ENCODE peak calls at places on chromosome 6, in four cellular contexts. One of them, this sample, is unnamed.

GRCh38 chr6:127606131-127606562 is 29.2 kb downstream of the C6orf58 start:
- DNase-seq in CD8-positive, alpha-beta T cell: no peak
- DNase-seq in left ventricle myocardium inferior: no peak
- DNase-seq in foreskin keratinocyte: peak; percentile 33
- DNase-seq in this sample: peak; percentile 7

GRCh38 chr6:5086294-5086890 is 1.3 kb downstream of the PPP1R3G start:
- DNase-seq in CD8-positive, alpha-beta T cell: no peak
- DNase-seq in left ventricle myocardium inferior: no peak
- DNase-seq in foreskin keratinocyte: no peak
- DNase-seq in this sample: no peak

GRCh38 chr6:149013932-149014331 is 267.1 kb downstream of the UST start:
- DNase-seq in CD8-positive, alpha-beta T cell: no peak
- DNase-seq in left ventricle myocardium inferior: no peak
- DNase-seq in foreskin keratinocyte: no peak
- DNase-seq in this sample: no peak

GRCh38 chr6:95548188-95548837 is 29.0 kb upstream of the MANEA start:
- DNase-seq in CD8-positive, alpha-beta T cell: no peak
- DNase-seq in left ventricle myocardium inferior: no peak
- DNase-seq in foreskin keratinocyte: no peak
- DNase-seq in this sample: no peak

GRCh38 chr6:133778414-133778813 is 110.5 kb upstream of the TCF21 start:
- DNase-seq in CD8-positive, alpha-beta T cell: no peak
- DNase-seq in left ventricle myocardium inferior: no peak
- DNase-seq in foreskin keratinocyte: no peak
- DNase-seq in this sample: no peak

GRCh38 chr6:35808688-35809087 is 3.5 kb downstream of the LHFPL5 start:
- DNase-seq in CD8-positive, alpha-beta T cell: no peak
- DNase-seq in left ventricle myocardium inferior: no peak
- DNase-seq in foreskin keratinocyte: no peak
- DNase-seq in this sample: no peak

GRCh38 chr6:36209606-36210005 is 13.1 kb downstream of the BRPF3 start:
- DNase-seq in CD8-positive, alpha-beta T cell: no peak
- DNase-seq in left ventricle myocardium inferior: no peak
- DNase-seq in foreskin keratinocyte: no peak
- DNase-seq in this sample: no peak

GRCh38 chr6:32086661-32087573 is 22.2 kb downstream of the TNXB start:
- DNase-seq in CD8-positive, alpha-beta T cell: no peak
- DNase-seq in left ventricle myocardium inferior: no peak
- DNase-seq in foreskin keratinocyte: no peak
- DNase-seq in this sample: no peak

GRCh38 chr6:161168281-161168891 is 105.5 kb downstream of the AGPAT4 start:
- DNase-seq in CD8-positive, alpha-beta T cell: no peak
- DNase-seq in left ventricle myocardium inferior: no peak
- DNase-seq in foreskin keratinocyte: peak; percentile 98
- DNase-seq in this sample: no peak

GRCh38 chr6:143060806-143061596 is at the start of gene AIG1:
- DNase-seq in CD8-positive, alpha-beta T cell: peak; percentile 77
- DNase-seq in left ventricle myocardium inferior: no peak
- DNase-seq in foreskin keratinocyte: peak; percentile 60
- DNase-seq in this sample: peak; percentile 56

GRCh38 chr6:117906905-117907599 is at the start of gene SLC35F1:
- DNase-seq in CD8-positive, alpha-beta T cell: no peak
- DNase-seq in left ventricle myocardium inferior: peak; percentile 25
- DNase-seq in foreskin keratinocyte: peak; percentile 24
- DNase-seq in this sample: peak; percentile 6

DNA sequence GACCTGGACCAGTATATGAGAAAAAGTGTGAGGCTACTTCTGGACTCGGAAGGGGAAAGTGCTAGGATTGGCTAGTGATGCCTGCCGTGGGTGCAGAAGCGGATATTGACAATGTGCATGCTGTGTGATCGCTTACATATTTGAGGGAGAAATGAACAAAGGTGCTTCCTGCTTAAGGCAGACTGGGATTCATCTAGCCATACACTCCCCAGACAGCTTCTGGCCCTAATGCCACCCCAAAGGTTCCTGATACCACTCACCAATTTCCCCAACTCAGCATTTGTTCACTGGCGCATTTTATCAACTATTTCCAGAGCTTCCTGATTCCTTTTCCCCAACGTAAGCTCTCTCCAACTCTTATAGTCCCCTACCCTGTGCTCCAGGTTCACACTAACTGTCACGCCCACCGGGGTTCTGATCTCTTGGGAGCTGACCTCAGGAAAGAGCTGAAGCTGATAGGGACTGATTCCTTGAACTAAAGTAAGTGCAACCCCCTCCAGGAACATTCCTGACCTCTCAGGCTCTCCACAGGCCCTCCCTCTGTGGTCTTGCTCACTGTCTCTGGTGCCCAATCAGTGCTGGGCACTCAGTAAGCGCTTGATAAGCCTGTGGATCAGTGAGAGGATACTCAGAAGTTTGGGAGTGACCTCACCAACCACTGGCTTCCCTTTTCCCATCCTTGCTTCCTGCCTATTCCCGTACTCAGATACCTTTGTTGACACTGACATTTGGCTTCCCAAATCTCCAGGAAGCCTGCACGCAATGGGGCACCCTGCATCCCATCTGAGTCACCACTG is 73.3 kb downstream of the MRPL14 start:
- DNase-seq in CD8-positive, alpha-beta T cell: no peak
- DNase-seq in left ventricle myocardium inferior: no peak
- DNase-seq in foreskin keratinocyte: peak; percentile 52
- DNase-seq in this sample: no peak
- H3K4me1 ChIP-seq in CD8-positive, alpha-beta T cell: no peaks in the 10 kb centered on the region
- H3K4me1 ChIP-seq in left ventricle myocardium inferior: peaks cover 73% of the 10 kb centered on the region
- H3K4me1 ChIP-seq in foreskin keratinocyte: peaks cover 17% of the 10 kb centered on the region
- H3K4me1 ChIP-seq in this sample: no peaks in the 10 kb centered on the region

DNA sequence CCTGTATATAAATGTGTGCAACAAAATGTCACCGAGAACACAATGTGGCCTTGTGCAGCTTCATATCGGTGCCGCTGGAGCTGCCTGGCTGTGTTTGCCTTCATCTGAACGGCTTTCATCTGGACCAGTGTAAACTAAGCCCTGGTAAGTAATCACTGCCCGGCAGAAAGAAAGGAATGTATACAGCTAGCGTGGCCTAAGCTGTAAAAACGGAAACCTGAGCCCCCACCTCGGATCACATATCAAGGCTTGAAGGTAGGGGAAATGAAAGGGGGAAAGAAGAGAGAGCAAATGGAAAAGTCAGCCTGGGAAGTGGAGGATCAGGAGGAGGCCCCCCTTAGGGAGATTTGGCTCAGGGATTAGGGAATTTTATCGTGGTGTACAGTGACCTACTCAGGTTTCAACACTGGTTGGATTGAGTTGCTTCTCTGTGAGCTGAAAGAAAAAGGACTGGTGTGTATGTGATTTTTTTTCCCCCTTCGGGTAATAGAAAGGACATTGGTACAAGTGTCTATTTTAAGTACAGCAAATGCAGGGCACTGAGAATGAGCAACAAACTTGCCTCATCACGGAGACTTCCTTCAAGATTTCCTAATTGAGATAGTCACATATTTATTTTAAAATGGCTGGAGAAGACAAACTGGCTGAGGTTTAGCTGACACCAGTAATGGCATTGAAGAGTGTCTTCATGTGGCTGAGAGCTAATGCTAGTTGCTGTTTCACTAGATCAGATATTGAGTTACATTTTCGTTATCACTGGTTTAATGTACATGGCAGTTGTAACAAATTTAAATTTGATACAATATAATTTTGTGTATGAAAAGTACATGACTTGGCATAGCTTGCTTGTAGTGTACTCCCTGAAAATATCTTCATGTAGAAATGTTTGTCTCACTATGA is 3.5 kb downstream of the SOBP start:
- DNase-seq in CD8-positive, alpha-beta T cell: no peak
- DNase-seq in left ventricle myocardium inferior: no peak
- DNase-seq in foreskin keratinocyte: no peak
- DNase-seq in this sample: no peak
- H3K4me1 ChIP-seq in CD8-positive, alpha-beta T cell: peaks cover 20% of the 10 kb centered on the region
- H3K4me1 ChIP-seq in left ventricle myocardium inferior: peaks cover 94% of the 10 kb centered on the region
- H3K4me1 ChIP-seq in foreskin keratinocyte: no peaks in the 10 kb centered on the region
- H3K4me1 ChIP-seq in this sample: peaks cover 9% of the 10 kb centered on the region

GRCh38 chr6:7154341-7155139 is 46.8 kb downstream of the RREB1 start:
- DNase-seq in CD8-positive, alpha-beta T cell: no peak
- DNase-seq in left ventricle myocardium inferior: no peak
- DNase-seq in foreskin keratinocyte: no peak
- DNase-seq in this sample: no peak
- H3K4me1 ChIP-seq in CD8-positive, alpha-beta T cell: peaks cover 43% of the 10 kb centered on the region
- H3K4me1 ChIP-seq in left ventricle myocardium inferior: peaks cover 89% of the 10 kb centered on the region
- H3K4me1 ChIP-seq in foreskin keratinocyte: peaks cover 40% of the 10 kb centered on the region
- H3K4me1 ChIP-seq in this sample: peaks cover 9% of the 10 kb centered on the region

DNA sequence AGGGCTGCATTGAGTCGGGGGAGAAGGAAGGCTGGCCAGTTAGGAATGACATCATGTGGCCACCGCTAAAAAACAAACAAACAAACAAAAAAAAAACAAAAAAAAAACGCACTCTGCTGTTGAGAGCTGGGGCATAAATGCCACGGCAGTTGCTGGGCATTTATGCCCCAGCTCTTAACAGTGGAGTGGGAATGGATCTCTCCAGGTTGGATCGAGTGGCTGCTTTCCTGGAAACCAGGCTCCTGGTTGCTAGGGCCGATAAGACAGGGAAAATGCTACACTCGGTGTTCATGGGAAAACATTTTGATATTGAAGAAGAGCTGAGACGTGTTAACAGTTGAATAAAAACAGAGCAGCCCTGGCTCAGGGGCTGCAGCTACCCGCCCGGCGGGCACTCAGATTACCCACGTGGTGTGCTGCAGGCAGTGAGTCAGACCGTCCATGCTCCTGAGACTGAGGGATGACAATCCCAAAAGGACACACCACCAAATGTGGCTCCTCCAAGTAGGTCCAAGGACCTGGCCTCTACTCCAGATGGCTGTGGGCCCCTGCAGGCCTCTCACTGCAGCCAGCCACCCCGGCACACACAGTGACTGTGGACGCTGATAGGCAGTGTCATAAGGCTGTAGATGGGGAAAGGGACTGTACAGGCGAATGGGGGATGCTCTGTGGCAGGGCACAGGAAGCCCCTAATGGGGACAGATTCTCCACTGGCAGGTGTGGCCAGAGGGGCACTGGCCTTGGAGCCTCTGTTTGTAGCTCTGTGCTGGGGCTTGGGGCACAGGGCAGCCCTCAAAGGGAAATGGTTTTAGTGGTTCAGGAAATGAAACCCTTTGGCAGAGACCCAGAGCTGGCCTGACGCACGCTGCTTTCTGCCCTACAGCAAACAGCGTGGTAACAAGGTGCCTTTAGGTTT is 237.7 kb downstream of the LY86 start:
- DNase-seq in CD8-positive, alpha-beta T cell: no peak
- DNase-seq in left ventricle myocardium inferior: peak; percentile 56
- DNase-seq in foreskin keratinocyte: peak; percentile 73
- DNase-seq in this sample: no peak
- H3K4me1 ChIP-seq in CD8-positive, alpha-beta T cell: no peaks in the 10 kb centered on the region
- H3K4me1 ChIP-seq in left ventricle myocardium inferior: peaks cover 35% of the 10 kb centered on the region
- H3K4me1 ChIP-seq in foreskin keratinocyte: peaks cover 24% of the 10 kb centered on the region
- H3K4me1 ChIP-seq in this sample: no peaks in the 10 kb centered on the region

GRCh38 chr6:11276911-11277274 is 44.4 kb upstream of the NEDD9 start:
- DNase-seq in CD8-positive, alpha-beta T cell: no peak
- DNase-seq in left ventricle myocardium inferior: no peak
- DNase-seq in foreskin keratinocyte: no peak
- DNase-seq in this sample: no peak
- H3K4me1 ChIP-seq in CD8-positive, alpha-beta T cell: peaks cover 19% of the 10 kb centered on the region
- H3K4me1 ChIP-seq in left ventricle myocardium inferior: peaks cover 8% of the 10 kb centered on the region
- H3K4me1 ChIP-seq in foreskin keratinocyte: peaks cover 13% of the 10 kb centered on the region
- H3K4me1 ChIP-seq in this sample: peaks cover 11% of the 10 kb centered on the region

GRCh38 chr6:72421387-72421786 is 200.5 kb upstream of the KCNQ5 start:
- DNase-seq in CD8-positive, alpha-beta T cell: no peak
- DNase-seq in left ventricle myocardium inferior: no peak
- DNase-seq in foreskin keratinocyte: no peak
- DNase-seq in this sample: no peak
- H3K4me1 ChIP-seq in CD8-positive, alpha-beta T cell: no peaks in the 10 kb centered on the region
- H3K4me1 ChIP-seq in left ventricle myocardium inferior: no peaks in the 10 kb centered on the region
- H3K4me1 ChIP-seq in foreskin keratinocyte: peaks cover 31% of the 10 kb centered on the region
- H3K4me1 ChIP-seq in this sample: no peaks in the 10 kb centered on the region

GRCh38 chr6:75285156-75285639 is 606 bp upstream of the TMEM30A start:
- DNase-seq in CD8-positive, alpha-beta T cell: no peak
- DNase-seq in left ventricle myocardium inferior: no peak
- DNase-seq in foreskin keratinocyte: no peak
- DNase-seq in this sample: peak; percentile 13

GRCh38 chr6:75281643-75282042 is 2.9 kb downstream of the TMEM30A start:
- DNase-seq in CD8-positive, alpha-beta T cell: no peak
- DNase-seq in left ventricle myocardium inferior: no peak
- DNase-seq in foreskin keratinocyte: no peak
- DNase-seq in this sample: no peak

GRCh38 chr6:75282706-75283105 is 1.9 kb downstream of the TMEM30A start:
- DNase-seq in CD8-positive, alpha-beta T cell: no peak
- DNase-seq in left ventricle myocardium inferior: no peak
- DNase-seq in foreskin keratinocyte: no peak
- DNase-seq in this sample: no peak

GRCh38 chr6:75284285-75285155 is at the start of gene TMEM30A:
- DNase-seq in CD8-positive, alpha-beta T cell: peak; percentile 96
- DNase-seq in left ventricle myocardium inferior: peak; percentile 96
- DNase-seq in foreskin keratinocyte: peak; percentile 99
- DNase-seq in this sample: peak; percentile 92

GRCh38 chr6:75283907-75284284 is 696 bp downstream of the TMEM30A start:
- DNase-seq in CD8-positive, alpha-beta T cell: no peak
- DNase-seq in left ventricle myocardium inferior: no peak
- DNase-seq in foreskin keratinocyte: no peak
- DNase-seq in this sample: no peak
- H3K4me1 ChIP-seq in CD8-positive, alpha-beta T cell: peaks cover 48% of the 10 kb centered on the region
- H3K4me1 ChIP-seq in left ventricle myocardium inferior: peaks cover 72% of the 10 kb centered on the region
- H3K4me1 ChIP-seq in foreskin keratinocyte: peaks cover 43% of the 10 kb centered on the region
- H3K4me1 ChIP-seq in this sample: peaks cover 21% of the 10 kb centered on the region

This sample was measured in naive thymus-derived CD4-positive, alpha-beta T cell.